ENCODE peak calls at places on chromosomes 12 and 14, in seven cellular contexts. J is GM12878, E is HepG2, F is H1, I is K562, V is SK-N-SH, U is GM12891. D is an unnamed sample.

GRCh38 chr12:113589437-113589836 is 117.8 kb upstream of the LHX5 start:
- DNase-seq in F (no peak), J (no peak), I (no peak), E (no peak), U (no peak), V (no peak), D (no peak)

GRCh38 chr14:58100735-58101368 is 51.2 kb downstream of the ARMH4 start:
- DNase-seq in V (no peak), F (no peak), U (no peak), E (no peak), I (no peak), J (no peak), D (no peak)

GRCh38 chr14:98900236-98900635 is 371.8 kb downstream of the BCL11B start:
- DNase-seq in E (no peak), J (no peak), U (no peak), F (no peak), I (no peak), V (no peak), D (no peak)

GRCh38 chr12:114013601-114014345 is 47.6 kb upstream of the RBM19 start:
- DNase-seq in U (no peak), V (peak), F (peak), E (peak), J (no peak), I (peak), D (no peak)

GRCh38 chr12:128940090-128940888 is 87.0 kb downstream of the GLT1D1 start:
- DNase-seq in V (no peak), E (no peak), I (no peak), F (no peak), J (no peak), U (no peak), D (no peak)

GRCh38 chr14:101476258-101476930 is 84.9 kb upstream of the DIO3 start:
- DNase-seq in E (no peak), F (no peak), J (no peak), U (no peak), V (no peak), I (no peak), D (no peak)

GRCh38 chr12:131164096-131164872 is 210.6 kb downstream of the ADGRD1 start:
- DNase-seq in I (peak), U (no peak), V (peak), F (no peak), E (no peak), J (no peak), D (no peak)

GRCh38 chr12:105064564-105065222 is 19.6 kb downstream of the ALDH1L2 start:
- DNase-seq in E (no peak), J (no peak), V (no peak), F (no peak), I (no peak), U (no peak), D (no peak)

GRCh38 chr14:94681300-94682060 is 69.3 kb downstream of the SERPINA3 start:
- DNase-seq in V (peak), F (no peak), I (peak), E (peak), J (no peak), U (peak), D (no peak)

GRCh38 chr12:91335724-91336123 is 153.1 kb upstream of the DCN start:
- DNase-seq in U (no peak), F (no peak), V (no peak), E (no peak), J (no peak), I (no peak), D (no peak)

GRCh38 chr12:57342207-57342691 is 88.6 kb downstream of the R3HDM2 start:
- DNase-seq in F (peak), I (no peak), J (no peak), V (peak), E (no peak), U (no peak), D (no peak)

GRCh38 chr12:86772688-86773087 is 516.5 kb upstream of the MGAT4C start:
- DNase-seq in E (no peak), V (no peak), J (no peak), F (no peak), U (no peak), I (no peak), D (no peak)

GRCh38 chr12:7907009-7907408 is 29.0 kb downstream of the SLC2A3 start:
- DNase-seq in V (peak), E (peak), J (no peak), F (peak), I (peak), U (no peak), D (no peak)

GRCh38 chr14:94368956-94369355 is 19.4 kb downstream of the SERPINA1 start:
- DNase-seq in V (no peak), J (no peak), E (peak), F (no peak), I (no peak), U (no peak), D (no peak)

GRCh38 chr14:70555890-70556289 is 21.1 kb upstream of the ADAM20 start:
- DNase-seq in I (no peak), J (no peak), V (no peak), U (no peak), F (no peak), E (no peak), D (no peak)

GRCh38 chr14:59407246-59407615 is 57.9 kb downstream of the GPR135 start:
- DNase-seq in I (no peak), J (no peak), F (no peak), U (no peak), E (peak), V (no peak), D (no peak)

GRCh38 chr12:51345681-51346080 is 798 bp downstream of the CELA1 start:
- DNase-seq in I (peak), V (no peak), F (no peak), U (no peak), J (no peak), E (no peak), D (no peak)

GRCh38 chr14:54844479-54844878 is 58.1 kb downstream of the GCH1 start:
- DNase-seq in U (no peak), E (peak), I (no peak), J (no peak), V (no peak), F (no peak), D (no peak)

GRCh38 chr14:58427289-58428010 is at the start of the genes KIAA0586 and TIMM9:
- DNase-seq in I (peak), U (peak), E (peak), F (peak), J (peak), V (peak), D (peak)

GRCh38 chr12:92078167-92079053 is 67.2 kb downstream of the BTG1 start:
- DNase-seq in J (no peak), F (no peak), I (peak), V (no peak), U (no peak), E (no peak), D (no peak)

GRCh38 chr14:75456069-75457023 is 28.5 kb downstream of the JDP2 start:
- DNase-seq in U (no peak), F (no peak), J (no peak), E (no peak), I (no peak), V (no peak), D (no peak)

GRCh38 chr14:21672116-21672515 is 1.5 kb downstream of the OR4E1 start:
- DNase-seq in E (no peak), F (no peak), I (no peak), U (no peak), J (no peak), V (no peak), D (no peak)

GRCh38 chr12:129559756-129560155 is 344.1 kb downstream of the TMEM132D start:
- DNase-seq in E (no peak), U (no peak), I (no peak), F (no peak), V (no peak), J (no peak), D (no peak)

GRCh38 chr12:117113231-117113630 is 14.0 kb upstream of the TESC start:
- DNase-seq in I (no peak), J (no peak), E (no peak), V (no peak), U (no peak), F (no peak), D (no peak)

GRCh38 chr12:6204533-6205143 is 4.4 kb downstream of the CD9 start:
- DNase-seq in J (no peak), I (no peak), F (no peak), U (no peak), E (no peak), V (no peak), D (no peak)

GRCh38 chr12:6206327-6206726 is 6.1 kb downstream of the CD9 start:
- DNase-seq in V (no peak), I (no peak), E (no peak), U (no peak), F (no peak), J (no peak), D (no peak)

GRCh38 chr12:6205761-6206160 is 5.6 kb downstream of the CD9 start:
- DNase-seq in J (no peak), U (no peak), E (no peak), V (no peak), F (no peak), I (no peak), D (no peak)

GRCh38 chr12:6207254-6207942 is 7.2 kb downstream of the CD9 start:
- DNase-seq in E (no peak), U (no peak), J (no peak), I (no peak), V (no peak), F (no peak), D (no peak)

DNA sequence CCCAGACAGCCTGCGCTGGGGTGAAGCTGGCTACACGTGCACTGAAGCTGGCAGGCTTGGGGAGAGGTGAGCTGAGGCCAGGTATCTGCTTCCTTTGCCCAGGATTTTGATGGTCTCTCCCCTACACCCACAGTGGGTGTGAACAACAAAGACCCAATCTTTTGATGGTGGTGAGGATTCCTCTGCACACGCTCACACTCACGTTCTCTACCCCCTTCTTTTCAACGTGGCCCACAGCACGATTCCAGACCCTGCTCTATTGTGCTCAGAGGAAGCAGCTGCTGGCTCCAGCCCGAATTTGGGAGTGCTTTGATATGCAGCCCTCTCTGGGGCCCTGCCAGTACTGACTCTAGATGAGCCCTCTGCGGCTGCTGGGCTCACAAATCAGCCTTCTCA is 4.9 kb downstream of the CD9 start:
- DNase-seq in I (no peak), E (no peak), F (peak), U (no peak), V (no peak), J (no peak), D (no peak)
- TF ChIP-seq TAF1 in I (no peak), E (no peak), F (peak), U (no peak), V (no peak), J (no peak), D (no peak)

DNA sequence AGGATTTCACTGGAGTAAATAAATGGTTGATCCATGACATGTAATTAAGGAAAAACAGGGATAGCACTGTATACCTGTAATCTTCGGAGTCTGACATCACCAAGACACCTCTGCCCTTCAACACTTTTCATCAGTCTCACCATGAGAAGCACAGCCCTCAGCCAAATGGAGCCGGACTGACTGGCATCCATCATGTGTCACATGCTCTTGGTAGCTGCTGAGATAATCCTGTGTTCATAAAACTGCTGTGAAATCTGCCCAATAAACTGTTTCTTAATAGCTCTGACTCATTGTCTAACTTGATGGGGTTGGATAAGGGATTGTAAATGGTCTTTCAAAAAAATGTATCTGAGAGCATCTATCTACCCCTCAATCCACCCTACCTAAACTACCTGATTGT is 33.6 kb downstream of the KCNH5 start:
- DNase-seq in V (no peak), F (no peak), J (no peak), U (no peak), E (no peak), I (no peak), D (no peak)
- TF ChIP-seq TAF1 in V (no peak), F (no peak), J (no peak), U (no peak), E (no peak), I (no peak), D (no peak)

DNA sequence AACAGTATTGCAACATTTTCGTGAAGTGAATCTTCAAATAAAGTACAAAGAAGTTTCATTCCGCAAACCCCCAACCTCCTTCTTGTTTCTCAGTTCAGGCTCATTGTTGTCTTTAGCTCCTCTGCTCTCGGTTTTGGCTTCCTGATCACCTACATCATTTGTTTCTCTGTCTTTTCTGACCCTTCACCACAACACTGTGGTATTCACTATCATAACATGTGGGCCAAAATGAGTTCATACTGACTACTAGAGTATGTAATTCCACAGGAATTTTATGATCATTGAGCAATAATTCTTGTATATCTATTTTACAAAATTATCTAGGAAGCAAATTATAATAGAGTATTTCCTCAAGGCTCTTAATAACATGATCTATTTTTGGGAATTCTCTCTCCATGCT is 266.8 kb downstream of the ADAMTS20 start:
- DNase-seq in U (no peak), E (no peak), J (no peak), V (no peak), I (no peak), F (no peak), D (no peak)
- TF ChIP-seq TAF1 in U (no peak), E (no peak), J (no peak), V (no peak), I (no peak), F (no peak), D (no peak)

GRCh38 chr12:48856379-48856778 is 4.4 kb upstream of the DDX23 start:
- DNase-seq in V (no peak), J (no peak), E (no peak), U (no peak), I (no peak), F (no peak), D (no peak)

GRCh38 chr12:48857278-48857994 is 5.5 kb upstream of the DDX23 start:
- DNase-seq in I (no peak), V (no peak), F (no peak), U (no peak), J (no peak), E (no peak), D (no peak)

GRCh38 chr12:48861111-48861510 is 4.6 kb downstream of the RND1 start:
- DNase-seq in J (no peak), F (no peak), I (no peak), E (no peak), V (no peak), U (no peak), D (no peak)

GRCh38 chr12:48859607-48860006 is 6.1 kb downstream of the RND1 start:
- DNase-seq in U (no peak), F (no peak), J (no peak), E (peak), I (no peak), V (no peak), D (no peak)

GRCh38 chr12:48858043-48858442 is 6.1 kb upstream of the DDX23 start:
- DNase-seq in F (no peak), J (no peak), I (no peak), E (no peak), U (no peak), V (no peak), D (no peak)
- TF ChIP-seq TAF1 in F (no peak), J (no peak), I (no peak), E (no peak), U (no peak), V (no peak), D (no peak)

GRCh38 chr14:48709277-48709785 is 876.8 kb downstream of the RPS29 start:
- DNase-seq in E (no peak), J (no peak), U (no peak), V (no peak), F (no peak), I (no peak), D (no peak)

GRCh38 chr14:48704639-48705038 is 881.5 kb downstream of the RPS29 start:
- DNase-seq in F (no peak), E (no peak), U (no peak), I (no peak), J (no peak), V (no peak), D (no peak)

DNA sequence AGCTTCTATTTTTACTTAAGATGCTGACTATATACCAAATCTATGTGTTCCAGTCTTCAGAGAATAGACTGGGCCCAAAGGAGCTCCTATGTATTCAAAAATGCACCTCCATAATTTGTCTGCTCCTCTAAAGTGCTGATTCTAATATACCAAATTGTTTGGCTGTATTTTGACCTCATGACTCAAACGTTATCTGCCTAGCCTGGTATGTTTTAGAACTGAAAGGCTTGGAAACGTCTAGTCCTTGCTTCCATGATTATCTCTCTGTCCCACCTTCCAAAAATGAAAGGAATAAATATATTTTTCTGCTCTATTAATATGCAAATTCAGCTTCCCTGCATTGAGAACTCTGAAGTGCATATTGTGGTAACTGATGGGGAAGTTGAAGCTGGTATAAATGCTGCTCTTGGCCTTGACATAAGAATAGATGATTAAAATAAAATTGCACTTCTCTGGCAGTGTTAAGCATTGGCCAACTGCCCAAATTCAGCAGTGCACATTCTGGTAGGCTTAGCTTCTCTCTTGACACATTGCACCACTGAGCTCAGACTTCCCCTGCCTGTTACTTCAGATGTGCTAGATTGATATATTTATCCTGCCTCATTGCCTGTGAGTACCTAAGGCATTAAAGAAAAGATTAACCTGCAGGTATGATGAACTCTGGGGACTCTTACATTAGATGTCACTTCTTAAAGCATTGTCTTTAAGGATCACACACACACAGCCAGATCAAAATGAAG is 882.3 kb downstream of the RPS29 start:
- DNase-seq in F (no peak), I (no peak), E (no peak), V (no peak), J (no peak), U (no peak), D (no peak)
- TF ChIP-seq TAF1 in F (no peak), I (no peak), E (no peak), V (no peak), J (no peak), U (no peak), D (no peak)

GRCh38 chr14:105446971-105447370 is 27.3 kb downstream of the MTA1 start:
- DNase-seq in V (no peak), E (no peak), I (no peak), U (no peak), F (no peak), J (no peak), D (no peak)

GRCh38 chr14:105450123-105450505 is 24.5 kb upstream of the CRIP2 start:
- DNase-seq in U (no peak), J (no peak), F (no peak), I (no peak), E (no peak), V (no peak), D (no peak)

GRCh38 chr14:105447651-105448640 is 26.7 kb upstream of the CRIP2 start:
- DNase-seq in F (no peak), U (no peak), E (no peak), I (no peak), V (no peak), J (no peak), D (no peak)

GRCh38 chr14:105449276-105450122 is 25.1 kb upstream of the CRIP2 start:
- DNase-seq in J (no peak), I (no peak), F (no peak), U (no peak), E (no peak), V (no peak), D (no peak)

GRCh38 chr14:105448706-105449111 is 25.9 kb upstream of the CRIP2 start:
- DNase-seq in J (no peak), I (peak), U (peak), E (peak), F (peak), V (peak), D (peak)
- TF ChIP-seq TAF1 in J (no peak), I (no peak), U (no peak), E (no peak), F (no peak), V (no peak), D (no peak)

GRCh38 chr12:55572168-55572567 is at the start of gene OR2AP1:
- DNase-seq in E (no peak), I (no peak), F (no peak), J (no peak), U (no peak), V (no peak), D (no peak)
- TF ChIP-seq TAF1 in E (no peak), I (no peak), F (no peak), J (no peak), U (no peak), V (no peak), D (no peak)

D was measured in GM12892.